ENCODE peak calls at places on chromosomes 3 and 15, in six cellular contexts. One of them, this sample, is unnamed. For H3K4me1, the result is how much of the 10 kb centered on the place peaks cover.

GRCh38 chr3:65787340-65787739 is 251.4 kb downstream of the MAGI1 start:
- ATAC-seq in upper lobe of left lung: no peak
- ATAC-seq in HepG2: no peak
- ATAC-seq in K562: no peak
- ATAC-seq in A549: no peak
- ATAC-seq in GM12878: no peak
- ATAC-seq in this sample: no peak

GRCh38 chr15:51223771-51224229 is 114.6 kb downstream of the CYP19A1 start:
- ATAC-seq in HepG2: no peak
- ATAC-seq in A549: no peak
- ATAC-seq in K562: no peak
- ATAC-seq in upper lobe of left lung: peak
- ATAC-seq in GM12878: no peak
- ATAC-seq in this sample: no peak

GRCh38 chr3:157582634-157582968 is 79.4 kb upstream of the VEPH1 start:
- ATAC-seq in HepG2: no peak
- ATAC-seq in upper lobe of left lung: no peak
- ATAC-seq in K562: no peak
- ATAC-seq in A549: no peak
- ATAC-seq in GM12878: no peak
- ATAC-seq in this sample: no peak

GRCh38 chr3:10743366-10744097 is 72.5 kb upstream of the SLC6A11 start:
- ATAC-seq in K562: peak
- ATAC-seq in upper lobe of left lung: no peak
- ATAC-seq in GM12878: no peak
- ATAC-seq in A549: peak
- ATAC-seq in HepG2: peak
- ATAC-seq in this sample: no peak

GRCh38 chr15:55289011-55289572 is 521 bp downstream of the RAB27A start:
- ATAC-seq in upper lobe of left lung: peak
- ATAC-seq in GM12878: peak
- ATAC-seq in A549: peak
- ATAC-seq in K562: peak
- ATAC-seq in HepG2: peak
- ATAC-seq in this sample: peak

GRCh38 chr15:88031461-88031860 is 225.1 kb downstream of the NTRK3 start:
- ATAC-seq in upper lobe of left lung: no peak
- ATAC-seq in K562: no peak
- ATAC-seq in GM12878: no peak
- ATAC-seq in HepG2: no peak
- ATAC-seq in A549: no peak
- ATAC-seq in this sample: no peak

GRCh38 chr15:63075072-63075995 is 32.8 kb downstream of the TPM1 start:
- ATAC-seq in HepG2: no peak
- ATAC-seq in GM12878: no peak
- ATAC-seq in A549: peak
- ATAC-seq in K562: peak
- ATAC-seq in upper lobe of left lung: no peak
- ATAC-seq in this sample: peak

GRCh38 chr3:8503871-8504610 is 2.4 kb downstream of the LMCD1 start:
- ATAC-seq in A549: peak
- ATAC-seq in K562: no peak
- ATAC-seq in HepG2: no peak
- ATAC-seq in GM12878: peak
- ATAC-seq in upper lobe of left lung: no peak
- ATAC-seq in this sample: no peak

GRCh38 chr3:189813652-189814245 is 182.6 kb downstream of the TP63 start:
- ATAC-seq in GM12878: no peak
- ATAC-seq in K562: no peak
- ATAC-seq in HepG2: no peak
- ATAC-seq in upper lobe of left lung: no peak
- ATAC-seq in A549: no peak
- ATAC-seq in this sample: no peak

GRCh38 chr3:44179251-44179650 is 62.4 kb upstream of the TOPAZ1 start:
- ATAC-seq in K562: no peak
- ATAC-seq in GM12878: no peak
- ATAC-seq in A549: no peak
- ATAC-seq in HepG2: no peak
- ATAC-seq in upper lobe of left lung: no peak
- ATAC-seq in this sample: no peak

GRCh38 chr15:63372018-63372705 is 9.5 kb downstream of the CA12 start:
- ATAC-seq in HepG2: no peak
- ATAC-seq in K562: peak
- ATAC-seq in upper lobe of left lung: peak
- ATAC-seq in A549: peak
- ATAC-seq in GM12878: no peak
- ATAC-seq in this sample: peak

GRCh38 chr15:89132611-89133242 is 44.5 kb downstream of the ABHD2 start:
- ATAC-seq in upper lobe of left lung: peak
- ATAC-seq in GM12878: no peak
- ATAC-seq in HepG2: peak
- ATAC-seq in A549: no peak
- ATAC-seq in K562: no peak
- ATAC-seq in this sample: peak

GRCh38 chr3:30437172-30437571 is 169.2 kb upstream of the TGFBR2 start:
- ATAC-seq in HepG2: no peak
- ATAC-seq in K562: no peak
- ATAC-seq in GM12878: no peak
- ATAC-seq in A549: no peak
- ATAC-seq in upper lobe of left lung: peak
- ATAC-seq in this sample: peak

GRCh38 chr3:29694331-29694730 is 413.5 kb downstream of the RBMS3 start:
- ATAC-seq in A549: peak
- ATAC-seq in HepG2: no peak
- ATAC-seq in upper lobe of left lung: no peak
- ATAC-seq in GM12878: no peak
- ATAC-seq in K562: no peak
- ATAC-seq in this sample: no peak

GRCh38 chr3:45043715-45044299 is 17.7 kb downstream of the CLEC3B start:
- ATAC-seq in upper lobe of left lung: peak
- ATAC-seq in HepG2: no peak
- ATAC-seq in GM12878: no peak
- ATAC-seq in K562: peak
- ATAC-seq in A549: no peak
- ATAC-seq in this sample: no peak

GRCh38 chr15:63198752-63199250 is 9.4 kb downstream of the RAB8B start:
- ATAC-seq in GM12878: no peak
- ATAC-seq in K562: peak
- ATAC-seq in upper lobe of left lung: no peak
- ATAC-seq in A549: peak
- ATAC-seq in HepG2: no peak
- ATAC-seq in this sample: no peak

GRCh38 chr15:100263031-100263430 is 78.7 kb downstream of the ADAMTS17 start:
- ATAC-seq in A549: no peak
- ATAC-seq in GM12878: no peak
- ATAC-seq in upper lobe of left lung: no peak
- ATAC-seq in K562: no peak
- ATAC-seq in HepG2: no peak
- ATAC-seq in this sample: no peak

GRCh38 chr15:101276501-101277037 is 716 bp downstream of the SELENOS start:
- ATAC-seq in K562: peak
- ATAC-seq in HepG2: peak
- ATAC-seq in upper lobe of left lung: peak
- ATAC-seq in A549: peak
- ATAC-seq in GM12878: peak
- ATAC-seq in this sample: no peak

GRCh38 chr3:50044976-50045375 is 43.7 kb upstream of the RBM5 start:
- ATAC-seq in upper lobe of left lung: no peak
- ATAC-seq in GM12878: no peak
- ATAC-seq in K562: no peak
- ATAC-seq in A549: no peak
- ATAC-seq in HepG2: no peak
- ATAC-seq in this sample: no peak

GRCh38 chr3:43413676-43414368 is 127.5 kb downstream of the SNRK start:
- ATAC-seq in GM12878: no peak
- ATAC-seq in K562: no peak
- ATAC-seq in HepG2: peak
- ATAC-seq in upper lobe of left lung: no peak
- ATAC-seq in A549: no peak
- ATAC-seq in this sample: no peak

GRCh38 chr15:26095710-26096330 is 232.7 kb upstream of the ATP10A start:
- ATAC-seq in HepG2: peak
- ATAC-seq in GM12878: no peak
- ATAC-seq in A549: peak
- ATAC-seq in K562: peak
- ATAC-seq in upper lobe of left lung: no peak
- ATAC-seq in this sample: no peak

GRCh38 chr15:59528965-59529402 is 82.6 kb upstream of the GCNT3 start:
- ATAC-seq in GM12878: peak
- ATAC-seq in HepG2: peak
- ATAC-seq in A549: peak
- ATAC-seq in upper lobe of left lung: peak
- ATAC-seq in K562: peak
- ATAC-seq in this sample: peak

GRCh38 chr3:98680723-98681122 is 82.4 kb upstream of the ST3GAL6 start:
- ATAC-seq in GM12878: no peak
- ATAC-seq in K562: no peak
- ATAC-seq in A549: no peak
- ATAC-seq in HepG2: no peak
- ATAC-seq in upper lobe of left lung: no peak
- ATAC-seq in this sample: no peak

GRCh38 chr15:31590609-31591008 is 264.0 kb downstream of the KLF13 start:
- ATAC-seq in HepG2: no peak
- ATAC-seq in A549: no peak
- ATAC-seq in upper lobe of left lung: no peak
- ATAC-seq in K562: no peak
- ATAC-seq in GM12878: no peak
- ATAC-seq in this sample: no peak

GRCh38 chr15:65653341-65653740 is 31.6 kb downstream of the SLC24A1 start:
- ATAC-seq in K562: no peak
- ATAC-seq in HepG2: no peak
- ATAC-seq in GM12878: no peak
- ATAC-seq in A549: no peak
- ATAC-seq in upper lobe of left lung: no peak
- ATAC-seq in this sample: no peak

GRCh38 chr15:88775776-88776175 is 27.5 kb upstream of the ACAN start:
- ATAC-seq in GM12878: no peak
- ATAC-seq in upper lobe of left lung: no peak
- ATAC-seq in A549: no peak
- ATAC-seq in HepG2: no peak
- ATAC-seq in K562: no peak
- ATAC-seq in this sample: no peak

GRCh38 chr3:119176778-119177177 is 3.4 kb downstream of the UPK1B start:
- ATAC-seq in A549: no peak
- ATAC-seq in K562: no peak
- ATAC-seq in GM12878: no peak
- ATAC-seq in upper lobe of left lung: no peak
- ATAC-seq in HepG2: no peak
- ATAC-seq in this sample: no peak

GRCh38 chr15:48477795-48478360 is 146.6 kb downstream of the DUT start:
- ATAC-seq in A549: no peak
- ATAC-seq in GM12878: no peak
- ATAC-seq in upper lobe of left lung: no peak
- ATAC-seq in K562: no peak
- ATAC-seq in HepG2: no peak
- ATAC-seq in this sample: no peak

GRCh38 chr3:16404349-16404895 is 109.1 kb downstream of the RFTN1 start:
- ATAC-seq in K562: no peak
- ATAC-seq in GM12878: peak
- ATAC-seq in upper lobe of left lung: no peak
- ATAC-seq in A549: no peak
- ATAC-seq in HepG2: no peak
- ATAC-seq in this sample: peak

GRCh38 chr3:28240440-28240839 is 979 bp upstream of the CMC1 start:
- ATAC-seq in A549: no peak
- ATAC-seq in K562: no peak
- ATAC-seq in upper lobe of left lung: no peak
- ATAC-seq in GM12878: no peak
- ATAC-seq in HepG2: peak
- ATAC-seq in this sample: no peak

GRCh38 chr15:68667800-68668625 is 89.2 kb downstream of the CORO2B start:
- ATAC-seq in upper lobe of left lung: no peak
- ATAC-seq in A549: no peak
- ATAC-seq in K562: peak
- ATAC-seq in HepG2: no peak
- ATAC-seq in GM12878: no peak
- ATAC-seq in this sample: no peak
- H3K4me1 ChIP-seq in upper lobe of left lung: under half
- H3K4me1 ChIP-seq in A549: under half
- H3K4me1 ChIP-seq in K562: under half
- H3K4me1 ChIP-seq in HepG2: under half
- H3K4me1 ChIP-seq in GM12878: under half
- H3K4me1 ChIP-seq in this sample: under half

GRCh38 chr3:174598885-174599439 is 260.2 kb upstream of the NAALADL2 start:
- ATAC-seq in HepG2: no peak
- ATAC-seq in upper lobe of left lung: no peak
- ATAC-seq in GM12878: no peak
- ATAC-seq in K562: no peak
- ATAC-seq in A549: no peak
- ATAC-seq in this sample: no peak
- TF ChIP-seq EP300 in HepG2: no peak
- TF ChIP-seq EP300 in upper lobe of left lung: no peak
- TF ChIP-seq EP300 in GM12878: no peak
- TF ChIP-seq EP300 in K562: no peak
- TF ChIP-seq EP300 in A549: no peak
- TF ChIP-seq EP300 in this sample: no peak

GRCh38 chr3:111662907-111663306 is 67.8 kb upstream of the ZBED2 start:
- ATAC-seq in A549: no peak
- ATAC-seq in HepG2: no peak
- ATAC-seq in K562: no peak
- ATAC-seq in upper lobe of left lung: no peak
- ATAC-seq in GM12878: no peak
- ATAC-seq in this sample: no peak
- H3K4me1 ChIP-seq in A549: under half
- H3K4me1 ChIP-seq in HepG2: under half
- H3K4me1 ChIP-seq in K562: under half
- H3K4me1 ChIP-seq in upper lobe of left lung: under half
- H3K4me1 ChIP-seq in GM12878: under half
- H3K4me1 ChIP-seq in this sample: under half

DNA sequence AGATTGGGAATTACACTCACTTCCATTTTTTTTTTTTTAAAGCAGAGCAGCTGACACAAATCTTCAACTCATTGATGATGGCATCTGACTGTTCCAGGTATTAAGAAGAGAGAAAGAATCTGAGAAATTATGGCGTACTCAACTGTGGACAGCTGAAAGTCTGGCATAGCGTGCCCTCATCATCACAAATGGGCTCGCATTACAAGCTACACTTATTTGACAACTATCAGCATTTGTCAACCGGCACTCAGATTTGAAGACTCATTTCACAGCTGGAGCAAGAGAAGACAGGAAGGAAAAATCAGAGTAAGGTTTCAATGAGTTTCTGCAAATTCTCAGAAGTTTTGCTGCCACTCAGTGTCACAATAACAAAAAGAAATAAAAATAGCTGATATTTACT is 235.9 kb downstream of the ATP8B4 start:
- ATAC-seq in A549: no peak
- ATAC-seq in HepG2: no peak
- ATAC-seq in K562: no peak
- ATAC-seq in upper lobe of left lung: no peak
- ATAC-seq in GM12878: no peak
- ATAC-seq in this sample: no peak
- TF ChIP-seq EP300 in A549: no peak
- TF ChIP-seq EP300 in HepG2: no peak
- TF ChIP-seq EP300 in K562: no peak
- TF ChIP-seq EP300 in upper lobe of left lung: no peak
- TF ChIP-seq EP300 in GM12878: no peak
- TF ChIP-seq EP300 in this sample: no peak

GRCh38 chr15:40334941-40335795 is 5.6 kb downstream of the CCDC9B start:
- ATAC-seq in upper lobe of left lung: peak
- ATAC-seq in HepG2: no peak
- ATAC-seq in GM12878: no peak
- ATAC-seq in A549: no peak
- ATAC-seq in K562: no peak
- ATAC-seq in this sample: no peak
- H3K4me1 ChIP-seq in upper lobe of left lung: half or more
- H3K4me1 ChIP-seq in HepG2: under half
- H3K4me1 ChIP-seq in GM12878: under half
- H3K4me1 ChIP-seq in A549: under half
- H3K4me1 ChIP-seq in K562: under half
- H3K4me1 ChIP-seq in this sample: half or more

GRCh38 chr3:178005961-178006360 is 530.3 kb upstream of the KCNMB2 start:
- ATAC-seq in upper lobe of left lung: no peak
- ATAC-seq in K562: no peak
- ATAC-seq in HepG2: no peak
- ATAC-seq in GM12878: no peak
- ATAC-seq in A549: no peak
- ATAC-seq in this sample: no peak
- TF ChIP-seq EP300 in upper lobe of left lung: no peak
- TF ChIP-seq EP300 in K562: no peak
- TF ChIP-seq EP300 in HepG2: no peak
- TF ChIP-seq EP300 in GM12878: no peak
- TF ChIP-seq EP300 in A549: no peak
- TF ChIP-seq EP300 in this sample: no peak

This sample was measured in gastroesophageal sphincter.